ENCODE peak calls at places on chromosomes 6 and 20, in five cellular contexts. S is neural crest cell, E is fibroblast of lung, P is adrenal gland, O is fibroblast of mammary gland. R is an unnamed sample.

GRCh38 chr6:133512410-133513016 is 271.4 kb downstream of the EYA4 start:
- DNase-seq in O (peak), S (peak), E (peak), P (peak), R (no peak)

GRCh38 chr20:59078231-59078630 is 35.6 kb upstream of the PRELID3B start:
- DNase-seq in O (no peak), E (no peak), P (no peak), S (no peak), R (no peak)

GRCh38 chr20:40293740-40294139 is 395.3 kb downstream of the MAFB start:
- DNase-seq in E (peak), O (peak), S (no peak), P (no peak), R (no peak)

GRCh38 chr6:140921366-140922226 is 1211.1 kb upstream of the GJE1 start:
- DNase-seq in E (peak), S (no peak), P (peak), O (peak), R (peak)

GRCh38 chr6:30493643-30494250 is 4.4 kb downstream of the HLA-E start:
- DNase-seq in P (no peak), S (no peak), O (no peak), E (no peak), R (no peak)

GRCh38 chr6:113995632-113996031 is 24.7 kb upstream of the HDAC2 start:
- DNase-seq in S (no peak), E (peak), P (peak), O (peak), R (peak)

GRCh38 chr6:299050-299980 is 7.0 kb downstream of the DUSP22 start:
- DNase-seq in S (no peak), E (peak), O (no peak), P (no peak), R (no peak)

GRCh38 chr20:11777861-11778570 is 139.7 kb upstream of the BTBD3 start:
- DNase-seq in E (peak), O (peak), S (no peak), P (peak), R (no peak)

GRCh38 chr6:55866110-55866509 is 9.3 kb downstream of the BMP5 start:
- DNase-seq in P (no peak), E (no peak), S (no peak), O (no peak), R (no peak)

GRCh38 chr20:6008254-6008653 is 45.6 kb downstream of the LRRN4 start:
- DNase-seq in S (no peak), P (peak), E (peak), O (peak), R (peak)

GRCh38 chr6:166820070-166820469 is 136.3 kb downstream of the RNASET2 start:
- DNase-seq in S (no peak), P (no peak), O (no peak), E (no peak), R (no peak)

GRCh38 chr6:166575190-166575589 is 11.3 kb downstream of the RAMACL start:
- DNase-seq in O (no peak), P (peak), E (no peak), S (no peak), R (no peak)

GRCh38 chr20:32380745-32381144 is 22.6 kb downstream of the ASXL1 start:
- DNase-seq in P (no peak), S (no peak), O (no peak), E (no peak), R (no peak)

GRCh38 chr6:74853991-74854390 is 351.9 kb downstream of the COL12A1 start:
- DNase-seq in O (no peak), E (no peak), S (no peak), P (no peak), R (no peak)

GRCh38 chr6:32327103-32327502 is 44.6 kb downstream of the TSBP1 start:
- DNase-seq in O (no peak), E (no peak), S (no peak), P (no peak), R (no peak)

GRCh38 chr6:51464956-51465355 is 622.5 kb downstream of the PKHD1 start:
- DNase-seq in E (no peak), O (no peak), S (no peak), P (no peak), R (no peak)

GRCh38 chr20:22257912-22258311 is 326.5 kb downstream of the FOXA2 start:
- DNase-seq in E (no peak), O (no peak), S (no peak), P (no peak), R (no peak)

GRCh38 chr6:6751615-6752014 is 163.1 kb downstream of the LY86 start:
- DNase-seq in E (no peak), P (no peak), O (peak), S (no peak), R (no peak)

GRCh38 chr6:24743265-24743943 is 24.4 kb upstream of the C6orf62 start:
- DNase-seq in E (peak), O (peak), S (no peak), P (peak), R (peak)

GRCh38 chr20:58695895-58696375 is 3.3 kb downstream of the NPEPL1 start:
- DNase-seq in O (no peak), E (no peak), S (no peak), P (no peak), R (no peak)

GRCh38 chr20:63176035-63176434 is 39.9 kb downstream of the YTHDF1 start:
- DNase-seq in S (peak), O (no peak), E (no peak), P (no peak), R (no peak)

GRCh38 chr6:71886184-71887005 is at the start of gene RIMS1:
- DNase-seq in S (peak), P (peak), O (no peak), E (no peak), R (no peak)

GRCh38 chr20:59165389-59165785 is 1.8 kb downstream of the ZNF831 start:
- DNase-seq in S (no peak), E (no peak), P (no peak), O (no peak), R (no peak)

GRCh38 chr6:147119310-147119709 is 84.9 kb upstream of the STXBP5 start:
- DNase-seq in E (no peak), O (no peak), P (no peak), S (no peak), R (no peak)

GRCh38 chr6:1608976-1609661 is 596 bp upstream of the FOXC1 start:
- DNase-seq in O (no peak), S (no peak), P (no peak), E (no peak), R (no peak)

GRCh38 chr6:56348578-56348977 is 101.2 kb upstream of the COL21A1 start:
- DNase-seq in P (no peak), O (no peak), S (no peak), E (no peak), R (no peak)

GRCh38 chr6:52495859-52496396 is 75.8 kb downstream of the EFHC1 start:
- DNase-seq in P (no peak), E (no peak), S (no peak), O (no peak), R (no peak)

GRCh38 chr6:79984261-79984660 is 20.2 kb upstream of the TTK start:
- DNase-seq in P (no peak), S (no peak), E (no peak), O (peak), R (peak)

GRCh38 chr20:62342910-62343309 is 24.2 kb downstream of the LAMA5 start:
- DNase-seq in O (no peak), E (peak), P (no peak), S (no peak), R (no peak)

GRCh38 chr6:160520043-160520904 is 143.8 kb downstream of the LPA start:
- DNase-seq in E (peak), S (peak), P (peak), O (peak), R (no peak)

GRCh38 chr20:5780233-5781217 is 30.3 kb downstream of the SHLD1 start:
- DNase-seq in E (peak), O (no peak), P (peak), S (no peak), R (no peak)

GRCh38 chr20:58753267-58753928 is 60.8 kb downstream of the NPEPL1 start:
- DNase-seq in S (no peak), E (no peak), P (no peak), O (no peak), R (no peak)

GRCh38 chr6:70082830-70083229 is 216.5 kb downstream of the COL19A1 start:
- DNase-seq in S (no peak), E (no peak), O (no peak), P (no peak), R (no peak)

GRCh38 chr6:25302677-25303128 is 23.5 kb downstream of the CARMIL1 start:
- DNase-seq in O (peak), S (no peak), E (peak), P (no peak), R (peak)

GRCh38 chr6:148890605-148891004 is 143.8 kb downstream of the UST start:
- DNase-seq in S (no peak), P (no peak), O (peak), E (no peak), R (no peak)

GRCh38 chr6:109466212-109466923 is 10.8 kb upstream of the MICAL1 start:
- DNase-seq in S (no peak), P (no peak), O (no peak), E (no peak), R (no peak)

GRCh38 chr20:38635721-38636285 is 34.2 kb downstream of the ARHGAP40 start:
- DNase-seq in O (peak), E (peak), S (no peak), P (no peak), R (no peak)

GRCh38 chr20:38631155-38632022 is 29.8 kb downstream of the ARHGAP40 start:
- DNase-seq in O (peak), P (no peak), S (no peak), E (no peak), R (no peak)

GRCh38 chr20:38629979-38630378 is 28.4 kb downstream of the ARHGAP40 start:
- DNase-seq in E (no peak), O (no peak), P (no peak), S (no peak), R (no peak)

GRCh38 chr20:38630727-38631126 is 29.1 kb downstream of the ARHGAP40 start:
- DNase-seq in O (no peak), S (no peak), P (no peak), E (peak), R (no peak)

DNA sequence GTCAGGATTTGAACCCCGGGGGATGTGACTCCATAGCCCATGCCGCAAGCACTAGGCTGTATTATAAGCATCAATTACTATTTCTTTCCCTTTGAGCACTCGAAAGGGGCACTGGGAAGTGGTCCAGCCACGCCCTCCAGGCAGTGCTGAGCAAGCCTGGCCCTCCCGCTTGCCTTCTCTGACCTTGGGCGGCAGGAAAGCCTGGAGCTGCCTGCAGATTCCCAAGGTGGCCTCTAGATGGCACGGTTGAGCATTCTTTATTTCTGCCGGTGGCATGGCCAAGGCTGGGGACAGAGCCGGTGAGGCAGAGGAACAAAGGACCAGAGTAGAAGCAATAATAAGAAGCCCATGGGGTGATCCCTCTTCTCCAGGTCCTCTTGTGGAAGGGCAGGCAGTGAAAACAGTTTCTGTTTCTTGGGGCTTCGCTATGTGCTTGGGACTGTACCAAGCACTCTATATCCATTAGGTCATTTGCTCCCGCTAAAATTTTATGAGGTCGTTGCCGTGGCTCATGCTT is 32.0 kb downstream of the ARHGAP40 start:
- DNase-seq in P (peak), E (peak), O (peak), S (peak), R (no peak)
- TF ChIP-seq CTCF in P (peak), E (peak), O (peak), S (peak), R (peak)

GRCh38 chr6:104632565-104632964 is 227.2 kb downstream of the HACE1 start:
- DNase-seq in P (no peak), E (no peak), S (no peak), O (no peak), R (no peak)

GRCh38 chr6:104630522-104630921 is 229.2 kb downstream of the HACE1 start:
- DNase-seq in E (no peak), S (no peak), P (no peak), O (no peak), R (no peak)

GRCh38 chr6:104633125-104633524 is 226.6 kb downstream of the HACE1 start:
- DNase-seq in O (peak), S (no peak), E (no peak), P (no peak), R (peak)

GRCh38 chr6:104630955-104631354 is 228.8 kb downstream of the HACE1 start:
- DNase-seq in S (no peak), E (no peak), O (no peak), P (no peak), R (no peak)

DNA sequence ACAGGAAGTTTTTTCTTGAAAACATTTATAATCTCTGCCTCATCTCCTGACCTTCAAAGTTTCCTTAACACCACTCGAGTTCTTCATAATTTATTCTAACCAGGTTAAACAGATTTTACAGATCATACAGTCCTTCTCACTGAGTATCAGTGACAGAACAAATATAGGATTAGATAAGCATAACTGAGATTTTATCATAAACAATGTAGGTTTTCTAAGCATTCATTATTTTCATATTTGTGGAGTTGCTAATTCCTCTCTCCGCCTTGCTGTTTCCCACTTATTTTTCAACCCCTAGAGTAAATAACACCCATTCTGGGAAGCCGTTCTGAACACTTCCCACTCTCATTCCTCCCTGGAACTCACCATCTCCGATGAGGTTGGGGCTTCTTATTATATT is 229.9 kb downstream of the HACE1 start:
- DNase-seq in E (no peak), O (no peak), P (no peak), S (no peak), R (no peak)
- TF ChIP-seq CTCF in E (no peak), O (no peak), P (no peak), S (no peak), R (no peak)

GRCh38 chr20:34022154-34022842 is 28.6 kb downstream of the RALY start:
- DNase-seq in E (peak), O (peak), S (no peak), P (no peak), R (no peak)
- TF ChIP-seq CTCF in E (peak), O (peak), S (peak), P (no peak), R (peak)

DNA sequence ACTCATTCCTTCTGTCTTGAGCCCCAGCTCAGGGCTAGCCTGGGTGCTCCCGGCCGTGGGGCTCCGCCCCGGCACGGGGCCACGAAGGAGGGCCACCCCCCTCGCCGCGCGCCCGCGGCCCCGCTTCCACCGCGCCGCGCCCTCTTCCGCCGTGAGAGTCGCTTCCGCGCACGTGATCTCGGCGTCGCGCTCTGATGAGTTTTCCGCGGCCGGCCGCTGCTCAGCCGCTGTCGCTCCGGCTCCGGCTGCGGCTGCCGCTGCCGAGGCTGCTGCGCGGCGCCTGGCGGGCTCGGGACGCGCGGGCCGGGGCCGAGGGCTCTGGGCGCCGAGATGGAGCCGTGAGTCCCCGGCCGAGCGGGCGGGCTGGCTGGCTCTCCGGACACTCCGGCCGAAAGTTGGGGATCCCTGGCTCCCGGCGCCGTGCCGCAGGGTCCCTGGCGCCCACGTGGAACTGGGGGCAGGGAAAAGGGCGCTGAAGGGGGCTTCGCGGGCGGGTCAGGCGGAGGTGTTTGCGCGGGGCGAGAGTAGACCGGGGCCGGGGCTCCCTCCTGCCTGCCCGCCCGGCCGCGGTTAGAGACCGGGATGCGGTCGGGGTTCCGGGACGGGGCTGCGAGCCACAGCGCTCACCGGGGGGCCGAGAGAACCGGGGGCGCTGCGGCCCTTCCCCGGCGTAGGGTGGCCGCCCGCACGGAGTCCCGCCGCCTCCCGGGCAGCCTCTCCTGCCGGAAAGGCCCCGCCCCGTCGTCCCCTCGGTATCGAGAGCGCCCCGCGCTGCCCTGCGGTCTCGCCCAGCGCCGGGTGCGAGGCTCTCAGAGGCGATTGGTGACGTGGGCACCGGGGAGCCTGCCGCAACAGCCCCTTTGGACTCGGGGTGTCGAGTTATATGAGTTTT is at the start of gene TMEM181:
- DNase-seq in P (peak), S (peak), E (peak), O (peak), R (no peak)
- TF ChIP-seq CTCF in P (no peak), S (no peak), E (no peak), O (no peak), R (no peak)

DNA sequence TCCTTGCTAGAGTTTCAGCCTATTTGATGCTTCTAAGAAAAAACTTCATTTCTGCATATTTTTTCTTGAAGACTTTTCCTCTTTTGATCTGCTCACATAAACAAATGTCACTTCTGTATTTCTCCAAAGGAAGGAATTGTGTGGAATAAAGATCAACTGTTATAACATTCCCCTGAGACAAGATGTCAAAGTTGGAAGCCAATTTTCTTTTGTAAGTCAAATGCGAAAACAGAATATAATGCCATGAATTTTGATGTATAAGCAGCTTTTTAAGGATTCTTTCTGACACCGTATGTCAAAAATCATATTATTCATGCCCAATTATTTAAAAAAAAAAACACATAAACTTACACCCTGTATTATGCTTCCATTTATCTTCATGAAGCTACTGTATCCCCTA is 70.3 kb upstream of the NHSL1 start:
- DNase-seq in E (no peak), P (no peak), O (no peak), S (no peak), R (no peak)
- TF ChIP-seq CTCF in E (no peak), P (no peak), O (no peak), S (no peak), R (no peak)

GRCh38 chr6:35051997-35052583 is 89.0 kb downstream of the TCP11 start:
- DNase-seq in O (no peak), S (no peak), E (no peak), P (no peak), R (no peak)

GRCh38 chr6:35050291-35050987 is 90.7 kb downstream of the TCP11 start:
- DNase-seq in S (no peak), P (no peak), E (no peak), O (no peak), R (no peak)

GRCh38 chr6:35050988-35051330 is 90.2 kb downstream of the TCP11 start:
- DNase-seq in P (peak), E (no peak), O (no peak), S (no peak), R (no peak)

GRCh38 chr6:35049885-35050284 is 91.3 kb downstream of the TCP11 start:
- DNase-seq in P (peak), O (peak), E (peak), S (no peak), R (no peak)

GRCh38 chr6:35051393-35051792 is 89.7 kb downstream of the TCP11 start:
- DNase-seq in O (no peak), P (no peak), E (no peak), S (no peak), R (no peak)
- TF ChIP-seq CTCF in O (no peak), P (no peak), E (no peak), S (no peak), R (no peak)